ENCODE peak calls at places on chromosomes 2 and 18, in four cellular contexts. T is HepG2, O is K562, X is H1. E is an unnamed sample.

GRCh38 chr2:102983786-102984185 is 222.0 kb downstream of the TMEM182 start:
- DNase-seq in X (no peak), T (no peak), O (no peak), E (no peak)

GRCh38 chr18:48037481-48038271 is 107.2 kb upstream of the SMAD2 start:
- DNase-seq in T (no peak), O (no peak), X (no peak), E (peak)

GRCh38 chr2:120371969-120372625 is 26.2 kb downstream of the INHBB start:
- DNase-seq in O (no peak), T (no peak), X (no peak), E (no peak)

GRCh38 chr2:120937736-120938131 is 202.1 kb downstream of the GLI2 start:
- DNase-seq in X (no peak), T (no peak), O (no peak), E (no peak)

GRCh38 chr2:15944325-15945017 is 4.1 kb downstream of the MYCN start:
- DNase-seq in X (no peak), T (no peak), O (no peak), E (no peak)

GRCh38 chr2:237968048-237968862 is 1.4 kb downstream of the UBE2F start:
- DNase-seq in X (no peak), O (no peak), T (peak), E (peak)

GRCh38 chr2:172457606-172458005 is 30.2 kb downstream of the ITGA6 start:
- DNase-seq in T (no peak), O (no peak), X (no peak), E (no peak)

GRCh38 chr2:159026170-159026569 is 57.7 kb downstream of the TANC1 start:
- DNase-seq in X (no peak), T (no peak), O (no peak), E (no peak)

GRCh38 chr18:56112013-56112749 is 524.2 kb upstream of the TCF4 start:
- DNase-seq in X (no peak), T (no peak), O (no peak), E (no peak)

GRCh38 chr2:23427976-23428375 is 43.0 kb downstream of the KLHL29 start:
- DNase-seq in O (no peak), T (no peak), X (no peak), E (no peak)

GRCh38 chr18:24659837-24660720 is 199.6 kb downstream of the HRH4 start:
- DNase-seq in T (no peak), X (no peak), O (no peak), E (no peak)

GRCh38 chr2:105746177-105747080 is 1.7 kb downstream of the NCK2 start:
- DNase-seq in O (peak), X (no peak), T (peak), E (no peak)

GRCh38 chr2:26246818-26247217 is 2.1 kb downstream of the HADHB start:
- DNase-seq in X (no peak), T (no peak), O (peak), E (peak)

GRCh38 chr18:51017140-51017874 is 12.7 kb upstream of the SMAD4 start:
- DNase-seq in X (no peak), T (no peak), O (no peak), E (no peak)

GRCh38 chr2:153870308-153870707 is 1.4 kb upstream of the GALNT13 start:
- DNase-seq in X (no peak), O (no peak), T (peak), E (peak)

GRCh38 chr2:219533930-219534661 is 9.5 kb downstream of the CHPF start:
- DNase-seq in O (no peak), X (no peak), T (no peak), E (no peak)

GRCh38 chr2:130346741-130347066 is 4.0 kb downstream of the IMP4 start:
- DNase-seq in O (no peak), T (no peak), X (no peak), E (no peak)

GRCh38 chr2:176931588-176932563 is 280.7 kb upstream of the HNRNPA3 start:
- DNase-seq in X (no peak), T (no peak), O (peak), E (peak)

GRCh38 chr18:65768379-65768778 is 17.6 kb downstream of the CDH7 start:
- DNase-seq in T (peak), O (no peak), X (no peak), E (peak)

GRCh38 chr2:7111626-7112025 is 194.4 kb downstream of the RNF144A start:
- DNase-seq in T (no peak), O (no peak), X (no peak), E (peak)
- TF ChIP-seq PHF8 in T (no peak), O (no peak), X (no peak), E (no peak)

GRCh38 chr2:40034198-40034597 is 255.1 kb upstream of the THUMPD2 start:
- DNase-seq in X (no peak), O (no peak), T (no peak), E (no peak)

GRCh38 chr2:40030451-40030975 is 251.5 kb upstream of the THUMPD2 start:
- DNase-seq in O (no peak), T (no peak), X (no peak), E (no peak)

GRCh38 chr2:40034801-40035200 is 255.7 kb upstream of the THUMPD2 start:
- DNase-seq in O (no peak), X (no peak), T (no peak), E (no peak)

GRCh38 chr2:40033781-40034180 is 254.7 kb upstream of the THUMPD2 start:
- DNase-seq in O (no peak), T (no peak), X (no peak), E (no peak)

GRCh38 chr2:40032650-40033319 is 253.7 kb upstream of the THUMPD2 start:
- DNase-seq in X (no peak), O (no peak), T (no peak), E (no peak)
- TF ChIP-seq CHD2 in X (no peak), O (no peak), T (no peak), E (no peak)

DNA sequence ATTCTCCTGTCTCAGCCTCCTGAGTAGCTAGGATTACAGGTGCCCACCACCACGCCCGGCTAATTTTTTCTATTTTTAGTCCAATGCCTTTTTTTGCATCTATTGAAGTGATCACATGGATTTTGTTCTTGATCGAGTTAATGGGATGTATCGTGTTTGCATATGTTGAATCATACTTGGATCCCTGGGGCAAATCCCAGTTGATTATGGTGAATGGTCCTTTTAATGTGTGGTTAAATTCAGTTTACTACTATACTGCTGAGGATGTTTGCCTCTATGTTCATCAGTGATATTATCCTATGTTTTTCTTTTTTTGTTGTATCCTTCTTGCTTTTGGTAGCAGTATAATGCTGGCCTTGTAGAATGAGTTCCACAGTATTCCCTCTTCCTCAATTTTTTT is 8.2 kb upstream of the TTC21B start:
- DNase-seq in T (no peak), O (no peak), X (no peak), E (no peak)
- TF ChIP-seq PHF8 in T (no peak), O (no peak), X (no peak), E (no peak)

GRCh38 chr2:39413063-39413722 is 23.9 kb downstream of the MAP4K3 start:
- DNase-seq in T (peak), X (no peak), O (no peak), E (no peak)

GRCh38 chr2:39411186-39411944 is 25.7 kb downstream of the MAP4K3 start:
- DNase-seq in X (no peak), T (peak), O (no peak), E (no peak)

GRCh38 chr2:39418491-39418890 is 18.6 kb downstream of the MAP4K3 start:
- DNase-seq in X (no peak), O (no peak), T (no peak), E (no peak)

GRCh38 chr2:39419282-39420223 is 17.5 kb downstream of the MAP4K3 start:
- DNase-seq in O (no peak), X (no peak), T (no peak), E (no peak)

DNA sequence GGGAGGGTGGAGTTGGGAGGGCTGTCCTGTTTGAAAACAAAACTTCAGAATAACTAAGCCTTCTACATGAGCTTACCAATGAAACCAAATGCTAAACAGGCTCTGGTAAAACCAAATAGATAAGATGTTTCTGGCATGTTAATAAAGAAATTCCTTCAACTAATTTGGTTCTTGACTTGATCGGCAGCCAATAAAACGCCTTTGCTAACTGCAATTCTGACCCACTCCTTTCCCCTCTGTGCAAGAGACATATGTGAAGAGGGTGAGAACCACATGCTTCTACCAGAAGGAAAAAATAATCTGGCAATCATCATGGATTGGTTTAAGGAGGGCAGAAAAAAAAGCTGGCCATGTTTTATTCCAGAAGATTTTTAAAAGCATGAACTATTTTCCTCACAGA is 20.9 kb downstream of the MAP4K3 start:
- DNase-seq in O (no peak), T (no peak), X (no peak), E (no peak)
- TF ChIP-seq CHD2 in O (no peak), T (no peak), X (no peak), E (no peak)

DNA sequence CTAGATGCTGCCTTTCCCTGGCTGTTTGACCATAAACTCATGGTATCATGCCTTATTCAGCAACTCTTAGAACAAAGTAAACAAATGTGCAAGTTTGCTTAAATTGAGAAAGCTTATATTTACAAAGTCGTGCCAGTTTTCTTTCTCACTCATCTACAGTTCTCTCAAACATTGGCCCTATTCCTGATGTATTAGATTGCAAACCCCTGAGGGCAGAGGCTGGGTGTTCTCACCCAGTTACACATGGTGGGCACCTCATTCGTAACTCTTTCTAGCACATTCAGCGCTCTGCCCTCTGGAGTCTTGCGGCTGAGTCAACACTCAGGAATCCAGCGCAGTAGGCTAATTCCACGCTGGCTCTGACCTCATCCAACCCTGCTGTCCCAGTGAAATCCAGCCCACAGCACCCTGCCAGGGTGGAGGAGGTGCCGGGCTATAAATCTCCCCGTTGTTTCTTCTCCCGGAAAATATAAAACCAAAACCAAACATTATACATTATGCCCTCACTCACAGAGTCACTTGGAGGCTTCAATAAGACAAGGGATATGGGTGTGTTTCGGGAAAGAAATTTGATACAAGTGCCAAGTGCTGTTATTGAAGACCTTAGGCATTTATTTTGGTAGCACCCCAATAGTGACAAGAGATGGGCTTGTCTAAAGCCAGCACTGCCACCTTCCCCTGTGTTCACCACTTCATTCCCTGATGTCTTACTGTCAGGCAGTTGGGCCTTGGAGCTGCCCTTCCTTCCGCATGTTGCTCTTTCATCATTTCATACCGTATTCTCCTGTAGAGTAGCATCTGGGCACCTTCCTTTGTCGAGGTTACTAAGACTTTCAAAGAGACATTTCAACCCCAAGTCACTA is 287.4 kb downstream of the PRKCE start:
- DNase-seq in O (no peak), X (no peak), T (peak), E (peak)
- TF ChIP-seq PHF8 in O (no peak), X (no peak), T (no peak), E (no peak)

GRCh38 chr2:39697480-39697879 is 31.8 kb downstream of the TMEM178A start:
- DNase-seq in O (no peak), T (no peak), X (no peak), E (no peak)

GRCh38 chr2:39701137-39701536 is 35.4 kb downstream of the TMEM178A start:
- DNase-seq in T (no peak), X (no peak), O (no peak), E (no peak)

GRCh38 chr2:39693275-39693674 is 27.6 kb downstream of the TMEM178A start:
- DNase-seq in O (no peak), X (no peak), T (no peak), E (no peak)

GRCh38 chr2:39696072-39696471 is 30.4 kb downstream of the TMEM178A start:
- DNase-seq in T (peak), X (no peak), O (no peak), E (no peak)

GRCh38 chr2:39696838-39697237 is 31.1 kb downstream of the TMEM178A start:
- DNase-seq in T (peak), X (no peak), O (no peak), E (peak)
- TF ChIP-seq CHD2 in T (no peak), X (no peak), O (no peak), E (no peak)